ENCODE peak calls at places on chromosomes 5 and 9, in ten cellular contexts. One of them, this sample, is unnamed.

GRCh38 chr9:105439428-105439827 is 8.4 kb upstream of the FSD1L start:
- DNase-seq in PC-9: no peak
- DNase-seq in naive thymus-derived CD4-positive, alpha-beta T cell: no peak
- DNase-seq in heart left ventricle: no peak
- DNase-seq in cardiac muscle cell: peak; percentile 41
- DNase-seq in gastrocnemius medialis: peak; percentile 68
- DNase-seq in WERI-Rb-1: no peak
- DNase-seq in spleen: no peak
- DNase-seq in uterus: no peak
- DNase-seq in H1: no peak
- DNase-seq in this sample: no peak

GRCh38 chr5:143061161-143061945 is 291.2 kb downstream of the ARHGAP26 start:
- DNase-seq in WERI-Rb-1: no peak
- DNase-seq in gastrocnemius medialis: no peak
- DNase-seq in spleen: no peak
- DNase-seq in H1: no peak
- DNase-seq in uterus: no peak
- DNase-seq in heart left ventricle: no peak
- DNase-seq in naive thymus-derived CD4-positive, alpha-beta T cell: no peak
- DNase-seq in cardiac muscle cell: peak; percentile 37
- DNase-seq in PC-9: no peak
- DNase-seq in this sample: no peak

GRCh38 chr9:137353223-137354152 is 51.4 kb upstream of the NRARP start:
- DNase-seq in WERI-Rb-1: no peak
- DNase-seq in H1: no peak
- DNase-seq in heart left ventricle: peak; percentile 80
- DNase-seq in gastrocnemius medialis: no peak
- DNase-seq in spleen: peak; percentile 89
- DNase-seq in naive thymus-derived CD4-positive, alpha-beta T cell: no peak
- DNase-seq in PC-9: no peak
- DNase-seq in uterus: peak; percentile 49
- DNase-seq in cardiac muscle cell: no peak
- DNase-seq in this sample: no peak

GRCh38 chr9:74770508-74771261 is 117.0 kb downstream of the TRPM6 start:
- DNase-seq in cardiac muscle cell: peak; percentile 31
- DNase-seq in WERI-Rb-1: peak; percentile 11
- DNase-seq in heart left ventricle: no peak
- DNase-seq in spleen: peak; percentile 77
- DNase-seq in naive thymus-derived CD4-positive, alpha-beta T cell: peak; percentile 11
- DNase-seq in gastrocnemius medialis: no peak
- DNase-seq in PC-9: no peak
- DNase-seq in uterus: no peak
- DNase-seq in H1: peak; percentile 62
- DNase-seq in this sample: no peak

GRCh38 chr5:1959231-1959630 is 76.5 kb upstream of the IRX4 start:
- DNase-seq in gastrocnemius medialis: no peak
- DNase-seq in spleen: no peak
- DNase-seq in PC-9: no peak
- DNase-seq in naive thymus-derived CD4-positive, alpha-beta T cell: no peak
- DNase-seq in heart left ventricle: no peak
- DNase-seq in cardiac muscle cell: no peak
- DNase-seq in H1: no peak
- DNase-seq in uterus: no peak
- DNase-seq in WERI-Rb-1: no peak
- DNase-seq in this sample: no peak

GRCh38 chr5:147673276-147673675 is 109.3 kb downstream of the JAKMIP2 start:
- DNase-seq in PC-9: no peak
- DNase-seq in WERI-Rb-1: peak; percentile 94
- DNase-seq in heart left ventricle: no peak
- DNase-seq in cardiac muscle cell: no peak
- DNase-seq in uterus: no peak
- DNase-seq in spleen: no peak
- DNase-seq in naive thymus-derived CD4-positive, alpha-beta T cell: no peak
- DNase-seq in gastrocnemius medialis: no peak
- DNase-seq in H1: no peak
- DNase-seq in this sample: no peak

GRCh38 chr9:70052768-70053167 is 9.1 kb downstream of the MAMDC2 start:
- DNase-seq in naive thymus-derived CD4-positive, alpha-beta T cell: no peak
- DNase-seq in uterus: no peak
- DNase-seq in WERI-Rb-1: no peak
- DNase-seq in cardiac muscle cell: no peak
- DNase-seq in heart left ventricle: no peak
- DNase-seq in H1: no peak
- DNase-seq in gastrocnemius medialis: no peak
- DNase-seq in spleen: no peak
- DNase-seq in PC-9: no peak
- DNase-seq in this sample: no peak

GRCh38 chr9:95336281-95336680 is 18.8 kb upstream of the FANCC start:
- DNase-seq in naive thymus-derived CD4-positive, alpha-beta T cell: no peak
- DNase-seq in cardiac muscle cell: peak; percentile 26
- DNase-seq in spleen: no peak
- DNase-seq in gastrocnemius medialis: no peak
- DNase-seq in heart left ventricle: no peak
- DNase-seq in PC-9: no peak
- DNase-seq in WERI-Rb-1: no peak
- DNase-seq in H1: no peak
- DNase-seq in uterus: no peak
- DNase-seq in this sample: no peak

GRCh38 chr9:121230231-121230630 is 28.6 kb upstream of the RAB14 start:
- DNase-seq in WERI-Rb-1: no peak
- DNase-seq in gastrocnemius medialis: no peak
- DNase-seq in H1: no peak
- DNase-seq in cardiac muscle cell: no peak
- DNase-seq in heart left ventricle: no peak
- DNase-seq in PC-9: no peak
- DNase-seq in spleen: no peak
- DNase-seq in uterus: no peak
- DNase-seq in naive thymus-derived CD4-positive, alpha-beta T cell: no peak
- DNase-seq in this sample: no peak

GRCh38 chr9:13278023-13278367 is 1.5 kb downstream of the MPDZ start:
- DNase-seq in uterus: no peak
- DNase-seq in naive thymus-derived CD4-positive, alpha-beta T cell: no peak
- DNase-seq in H1: no peak
- DNase-seq in gastrocnemius medialis: no peak
- DNase-seq in PC-9: no peak
- DNase-seq in WERI-Rb-1: no peak
- DNase-seq in spleen: no peak
- DNase-seq in cardiac muscle cell: peak; percentile 71
- DNase-seq in heart left ventricle: no peak
- DNase-seq in this sample: no peak

GRCh38 chr5:131610198-131611063 is 24.6 kb downstream of the RAPGEF6 start:
- DNase-seq in naive thymus-derived CD4-positive, alpha-beta T cell: no peak
- DNase-seq in WERI-Rb-1: no peak
- DNase-seq in cardiac muscle cell: peak; percentile 68
- DNase-seq in H1: no peak
- DNase-seq in heart left ventricle: no peak
- DNase-seq in spleen: no peak
- DNase-seq in PC-9: peak; percentile 18
- DNase-seq in gastrocnemius medialis: no peak
- DNase-seq in uterus: no peak
- DNase-seq in this sample: no peak

DNA sequence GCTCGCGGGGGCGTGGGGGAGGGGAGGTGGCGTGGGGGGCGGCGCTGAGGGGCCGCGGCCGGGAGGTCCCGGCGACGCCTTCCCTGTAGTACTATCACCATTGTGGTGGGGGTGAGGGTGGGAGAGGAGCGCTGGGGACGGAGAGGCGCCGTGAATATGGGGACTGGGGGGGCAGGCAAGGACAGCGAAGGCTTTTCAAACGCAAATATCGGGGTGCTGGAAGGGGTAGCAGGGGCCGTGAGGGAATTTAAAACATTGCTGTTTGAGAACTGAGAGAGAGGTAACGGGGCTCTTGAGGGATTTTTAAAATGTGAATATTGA is 427 bp downstream of the RBM27 start:
- DNase-seq in WERI-Rb-1: no peak
- DNase-seq in cardiac muscle cell: no peak
- DNase-seq in uterus: no peak
- DNase-seq in gastrocnemius medialis: no peak
- DNase-seq in heart left ventricle: no peak
- DNase-seq in spleen: no peak
- DNase-seq in H1: no peak
- DNase-seq in naive thymus-derived CD4-positive, alpha-beta T cell: peak; percentile 12
- DNase-seq in PC-9: no peak
- DNase-seq in this sample: no peak
- H3K27ac ChIP-seq in WERI-Rb-1: peak overlapping the region; percentile 47
- H3K27ac ChIP-seq in cardiac muscle cell: peak overlapping the region; percentile 87
- H3K27ac ChIP-seq in uterus: peak overlapping the region; percentile 83
- H3K27ac ChIP-seq in gastrocnemius medialis: peak overlapping the region; percentile 78
- H3K27ac ChIP-seq in heart left ventricle: peak overlapping the region; percentile 69
- H3K27ac ChIP-seq in spleen: peak overlapping the region; percentile 85
- H3K27ac ChIP-seq in H1: peak overlapping the region; percentile 17
- H3K27ac ChIP-seq in naive thymus-derived CD4-positive, alpha-beta T cell: peak overlapping the region; percentile 86
- H3K27ac ChIP-seq in PC-9: no peak overlapping the region
- H3K27ac ChIP-seq in this sample: peak overlapping the region; percentile 83

GRCh38 chr9:128575469-128575868 is 23.1 kb downstream of the SPTAN1 start:
- DNase-seq in spleen: no peak
- DNase-seq in uterus: no peak
- DNase-seq in PC-9: no peak
- DNase-seq in H1: no peak
- DNase-seq in WERI-Rb-1: no peak
- DNase-seq in cardiac muscle cell: no peak
- DNase-seq in gastrocnemius medialis: no peak
- DNase-seq in naive thymus-derived CD4-positive, alpha-beta T cell: no peak
- DNase-seq in heart left ventricle: no peak
- DNase-seq in this sample: no peak
- H3K36me3 ChIP-seq in spleen: peaks cover 91% of the 10 kb centered on the region
- H3K36me3 ChIP-seq in uterus: no peaks in the 10 kb centered on the region
- H3K36me3 ChIP-seq in PC-9: peaks cover 6% of the 10 kb centered on the region
- H3K36me3 ChIP-seq in H1: peaks cover 24% of the 10 kb centered on the region
- H3K36me3 ChIP-seq in WERI-Rb-1: peaks cover 93% of the 10 kb centered on the region
- H3K36me3 ChIP-seq in cardiac muscle cell: peaks cover 70% of the 10 kb centered on the region
- H3K36me3 ChIP-seq in gastrocnemius medialis: peaks cover 11% of the 10 kb centered on the region
- H3K36me3 ChIP-seq in naive thymus-derived CD4-positive, alpha-beta T cell: peaks cover 46% of the 10 kb centered on the region
- H3K36me3 ChIP-seq in heart left ventricle: peaks cover 99% of the 10 kb centered on the region
- H3K36me3 ChIP-seq in this sample: peaks cover 89% of the 10 kb centered on the region

GRCh38 chr5:54175-54730 is 37.7 kb upstream of the PLEKHG4B start:
- DNase-seq in cardiac muscle cell: no peak
- DNase-seq in gastrocnemius medialis: no peak
- DNase-seq in WERI-Rb-1: no peak
- DNase-seq in naive thymus-derived CD4-positive, alpha-beta T cell: no peak
- DNase-seq in H1: no peak
- DNase-seq in spleen: no peak
- DNase-seq in PC-9: no peak
- DNase-seq in uterus: no peak
- DNase-seq in heart left ventricle: no peak
- DNase-seq in this sample: no peak
- H3K27ac ChIP-seq in cardiac muscle cell: no peak overlapping the region
- H3K27ac ChIP-seq in gastrocnemius medialis: no peak overlapping the region
- H3K27ac ChIP-seq in WERI-Rb-1: no peak overlapping the region
- H3K27ac ChIP-seq in naive thymus-derived CD4-positive, alpha-beta T cell: no peak overlapping the region
- H3K27ac ChIP-seq in H1: no peak overlapping the region
- H3K27ac ChIP-seq in spleen: no peak overlapping the region
- H3K27ac ChIP-seq in PC-9: no peak overlapping the region
- H3K27ac ChIP-seq in uterus: no peak overlapping the region
- H3K27ac ChIP-seq in heart left ventricle: no peak overlapping the region
- H3K27ac ChIP-seq in this sample: no peak overlapping the region

GRCh38 chr9:2788948-2789347 is 54.9 kb downstream of the PUM3 start:
- DNase-seq in heart left ventricle: no peak
- DNase-seq in WERI-Rb-1: no peak
- DNase-seq in gastrocnemius medialis: no peak
- DNase-seq in H1: no peak
- DNase-seq in cardiac muscle cell: no peak
- DNase-seq in uterus: no peak
- DNase-seq in naive thymus-derived CD4-positive, alpha-beta T cell: no peak
- DNase-seq in spleen: no peak
- DNase-seq in PC-9: no peak
- DNase-seq in this sample: no peak
- H3K36me3 ChIP-seq in heart left ventricle: peaks cover 36% of the 10 kb centered on the region
- H3K36me3 ChIP-seq in WERI-Rb-1: peaks cover 15% of the 10 kb centered on the region
- H3K36me3 ChIP-seq in gastrocnemius medialis: no peaks in the 10 kb centered on the region
- H3K36me3 ChIP-seq in H1: peaks cover 11% of the 10 kb centered on the region
- H3K36me3 ChIP-seq in cardiac muscle cell: peaks cover 9% of the 10 kb centered on the region
- H3K36me3 ChIP-seq in uterus: no peaks in the 10 kb centered on the region
- H3K36me3 ChIP-seq in naive thymus-derived CD4-positive, alpha-beta T cell: no peaks in the 10 kb centered on the region
- H3K36me3 ChIP-seq in spleen: peaks cover 13% of the 10 kb centered on the region
- H3K36me3 ChIP-seq in PC-9: peaks cover 5% of the 10 kb centered on the region
- H3K36me3 ChIP-seq in this sample: peaks cover 41% of the 10 kb centered on the region

DNA sequence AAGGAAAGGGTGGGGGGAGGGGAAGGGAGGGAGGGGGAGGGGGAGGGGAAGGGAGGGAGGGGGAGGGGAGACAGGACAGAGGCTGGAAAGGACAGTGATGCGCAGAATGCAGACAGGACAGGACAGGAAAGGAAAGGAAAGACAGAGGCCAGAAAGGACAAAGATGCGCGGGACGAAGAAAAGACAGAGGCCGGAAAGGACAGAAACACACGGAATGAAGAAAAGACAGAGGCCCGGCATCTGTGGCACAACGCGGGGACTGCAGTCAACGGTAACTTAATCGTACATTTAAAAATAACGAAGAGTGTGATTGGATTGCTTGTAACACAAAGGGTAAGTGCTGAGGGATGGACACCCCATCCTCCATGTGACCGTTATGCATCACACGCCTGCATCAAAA is 53.1 kb upstream of the EXOC3 start:
- DNase-seq in heart left ventricle: no peak
- DNase-seq in uterus: no peak
- DNase-seq in PC-9: no peak
- DNase-seq in cardiac muscle cell: no peak
- DNase-seq in gastrocnemius medialis: no peak
- DNase-seq in WERI-Rb-1: no peak
- DNase-seq in H1: no peak
- DNase-seq in spleen: no peak
- DNase-seq in naive thymus-derived CD4-positive, alpha-beta T cell: no peak
- DNase-seq in this sample: no peak
- H3K27ac ChIP-seq in heart left ventricle: no peak overlapping the region
- H3K27ac ChIP-seq in uterus: no peak overlapping the region
- H3K27ac ChIP-seq in PC-9: no peak overlapping the region
- H3K27ac ChIP-seq in cardiac muscle cell: no peak overlapping the region
- H3K27ac ChIP-seq in gastrocnemius medialis: no peak overlapping the region
- H3K27ac ChIP-seq in WERI-Rb-1: no peak overlapping the region
- H3K27ac ChIP-seq in H1: no peak overlapping the region
- H3K27ac ChIP-seq in spleen: no peak overlapping the region
- H3K27ac ChIP-seq in naive thymus-derived CD4-positive, alpha-beta T cell: no peak overlapping the region
- H3K27ac ChIP-seq in this sample: no peak overlapping the region

DNA sequence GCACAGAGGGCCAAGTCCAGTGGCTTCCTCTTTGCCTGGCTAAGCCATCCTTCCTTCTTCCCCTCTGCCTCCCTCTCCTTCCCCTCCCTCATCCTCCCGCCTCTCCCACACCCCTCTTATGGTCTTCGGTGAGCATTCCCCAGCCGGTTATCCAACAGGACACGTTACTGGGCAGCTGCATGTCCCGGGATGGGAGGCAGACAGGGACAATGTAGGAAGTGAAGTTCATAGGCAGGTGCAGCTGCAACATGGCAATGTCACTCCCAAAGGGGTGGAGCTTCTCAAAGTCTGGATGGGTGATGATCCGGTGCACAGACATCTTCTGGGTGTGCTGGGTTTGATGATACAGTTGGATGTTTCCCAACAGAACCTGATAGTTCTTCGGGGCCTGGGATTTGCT is 71.4 kb upstream of the SPTLC1 start:
- DNase-seq in uterus: no peak
- DNase-seq in spleen: no peak
- DNase-seq in PC-9: no peak
- DNase-seq in cardiac muscle cell: no peak
- DNase-seq in H1: no peak
- DNase-seq in naive thymus-derived CD4-positive, alpha-beta T cell: no peak
- DNase-seq in WERI-Rb-1: no peak
- DNase-seq in heart left ventricle: no peak
- DNase-seq in gastrocnemius medialis: no peak
- DNase-seq in this sample: no peak
- H3K36me3 ChIP-seq in uterus: no peaks in the 10 kb centered on the region
- H3K36me3 ChIP-seq in spleen: no peaks in the 10 kb centered on the region
- H3K36me3 ChIP-seq in PC-9: no peaks in the 10 kb centered on the region
- H3K36me3 ChIP-seq in cardiac muscle cell: no peaks in the 10 kb centered on the region
- H3K36me3 ChIP-seq in H1: no peaks in the 10 kb centered on the region
- H3K36me3 ChIP-seq in naive thymus-derived CD4-positive, alpha-beta T cell: no peaks in the 10 kb centered on the region
- H3K36me3 ChIP-seq in WERI-Rb-1: no peaks in the 10 kb centered on the region
- H3K36me3 ChIP-seq in heart left ventricle: no peaks in the 10 kb centered on the region
- H3K36me3 ChIP-seq in gastrocnemius medialis: no peaks in the 10 kb centered on the region
- H3K36me3 ChIP-seq in this sample: no peaks in the 10 kb centered on the region

GRCh38 chr5:180082633-180083420 is 11.3 kb upstream of the RNF130 start:
- DNase-seq in PC-9: no peak
- DNase-seq in cardiac muscle cell: no peak
- DNase-seq in WERI-Rb-1: no peak
- DNase-seq in H1: peak; percentile 88
- DNase-seq in gastrocnemius medialis: no peak
- DNase-seq in heart left ventricle: no peak
- DNase-seq in uterus: no peak
- DNase-seq in spleen: no peak
- DNase-seq in naive thymus-derived CD4-positive, alpha-beta T cell: no peak
- DNase-seq in this sample: no peak
- H3K27ac ChIP-seq in PC-9: no peak overlapping the region
- H3K27ac ChIP-seq in cardiac muscle cell: no peak overlapping the region
- H3K27ac ChIP-seq in WERI-Rb-1: no peak overlapping the region
- H3K27ac ChIP-seq in H1: peak overlapping the region; percentile 95
- H3K27ac ChIP-seq in gastrocnemius medialis: no peak overlapping the region
- H3K27ac ChIP-seq in heart left ventricle: no peak overlapping the region
- H3K27ac ChIP-seq in uterus: no peak overlapping the region
- H3K27ac ChIP-seq in spleen: no peak overlapping the region
- H3K27ac ChIP-seq in naive thymus-derived CD4-positive, alpha-beta T cell: no peak overlapping the region
- H3K27ac ChIP-seq in this sample: no peak overlapping the region